ENCODE peak calls at places on chromosomes 3 and 15, in six cellular contexts. F is uterus, K is cardiac fibroblast, U is AG04449, I is MCF 10A, H is mesothelial cell of epicardium. A is an unnamed sample.

GRCh38 chr3:1942751-1943150 is 155.9 kb upstream of the CNTN4 start:
- DNase-seq in U (no peak), I (no peak), H (no peak), F (no peak), K (no peak), A (no peak)

GRCh38 chr3:135868801-135869200 is 96.7 kb upstream of the PPP2R3A start:
- DNase-seq in F (no peak), H (no peak), U (no peak), I (no peak), K (no peak), A (no peak)

GRCh38 chr3:46898321-46899150 is 21.0 kb downstream of the PTH1R start:
- DNase-seq in I (no peak), H (no peak), U (no peak), K (no peak), F (no peak), A (no peak)

GRCh38 chr3:120021523-120021922 is 72.7 kb downstream of the GSK3B start:
- DNase-seq in F (no peak), U (no peak), K (no peak), I (no peak), H (no peak), A (no peak)

GRCh38 chr3:158789592-158789991 is 12.3 kb upstream of the MFSD1 start:
- DNase-seq in H (no peak), F (no peak), U (no peak), I (peak; percentile 55), K (peak; percentile 80), A (no peak)

GRCh38 chr3:15172806-15173205 is 33.2 kb upstream of the CAPN7 start:
- DNase-seq in K (no peak), U (no peak), H (no peak), I (no peak), F (no peak), A (no peak)

GRCh38 chr3:141239551-141240281 is 8.1 kb downstream of the PXYLP1 start:
- DNase-seq in I (no peak), U (no peak), K (no peak), H (no peak), F (no peak), A (no peak)

GRCh38 chr3:77236118-77236517 is 196.2 kb downstream of the ROBO2 start:
- DNase-seq in I (no peak), K (no peak), U (no peak), H (no peak), F (no peak), A (no peak)

GRCh38 chr15:49686626-49687025 is 65.8 kb downstream of the DTWD1 start:
- DNase-seq in F (no peak), U (no peak), I (peak; percentile 47), H (no peak), K (peak; percentile 55), A (no peak)

GRCh38 chr3:4584537-4585249 is 91.5 kb downstream of the ITPR1 start:
- DNase-seq in K (peak; percentile 79), H (no peak), U (no peak), F (peak; percentile 50), I (no peak), A (no peak)

GRCh38 chr3:58531956-58532355 is 5.0 kb downstream of the ACOX2 start:
- DNase-seq in U (no peak), K (no peak), F (no peak), H (no peak), I (peak; percentile 44), A (no peak)
- TF ChIP-seq CTCF in U (no peak), K (peak; percentile 7), F (no peak), H (no peak), I (peak; percentile 8), A (no peak)

GRCh38 chr3:53230041-53230621 is 25.7 kb downstream of the TKT start:
- DNase-seq in I (no peak), K (no peak), F (no peak), U (no peak), H (no peak), A (no peak)
- TF ChIP-seq CTCF in I (no peak), K (no peak), F (no peak), U (no peak), H (no peak), A (no peak)

GRCh38 chr3:133901083-133901482 is 5.4 kb upstream of the RAB6B start:
- DNase-seq in U (no peak), I (no peak), K (no peak), H (no peak), F (no peak), A (no peak)
- TF ChIP-seq CTCF in U (no peak), I (no peak), K (peak; percentile 35), H (no peak), F (no peak), A (no peak)

GRCh38 chr3:52124126-52124525 is 30.1 kb downstream of the POC1A start:
- DNase-seq in H (no peak), F (no peak), I (no peak), K (no peak), U (no peak), A (no peak)
- TF ChIP-seq CTCF in H (no peak), F (no peak), I (no peak), K (no peak), U (no peak), A (no peak)

GRCh38 chr15:74793135-74794028 is 11.5 kb downstream of the CSK start:
- DNase-seq in K (no peak), U (no peak), H (no peak), I (peak; percentile 43), F (no peak), A (peak; percentile 39)
- TF ChIP-seq CTCF in K (peak; percentile 52), U (no peak), H (no peak), I (no peak), F (no peak), A (peak; percentile 21)

A was measured in neural crest cell.